ENCODE peak calls at places on chromosomes 1 and 21, in four cellular contexts. One of them, this sample, is unnamed.

GRCh38 chr21:42156690-42157605 is 62.0 kb upstream of the ABCG1 start:
- DNase-seq in fibroblast of lung: no peak
- DNase-seq in colonic mucosa: no peak
- DNase-seq in NT2/D1: no peak
- DNase-seq in this sample: peak

GRCh38 chr1:162916407-162916806 is 55.4 kb upstream of the CCDC190 start:
- DNase-seq in NT2/D1: no peak
- DNase-seq in colonic mucosa: no peak
- DNase-seq in fibroblast of lung: peak
- DNase-seq in this sample: no peak

GRCh38 chr21:34129039-34129891 is 55.9 kb downstream of the MRPS6 start:
- DNase-seq in NT2/D1: peak
- DNase-seq in colonic mucosa: peak
- DNase-seq in fibroblast of lung: peak
- DNase-seq in this sample: peak

GRCh38 chr1:52599236-52599635 is 2.9 kb upstream of the GPX7 start:
- DNase-seq in colonic mucosa: no peak
- DNase-seq in NT2/D1: no peak
- DNase-seq in fibroblast of lung: no peak
- DNase-seq in this sample: no peak

GRCh38 chr1:37423810-37424209 is 50.6 kb upstream of the ZC3H12A start:
- DNase-seq in fibroblast of lung: no peak
- DNase-seq in NT2/D1: no peak
- DNase-seq in colonic mucosa: no peak
- DNase-seq in this sample: no peak

GRCh38 chr1:178500091-178500770 is 3.5 kb upstream of the CLEC20A start:
- DNase-seq in NT2/D1: no peak
- DNase-seq in colonic mucosa: no peak
- DNase-seq in fibroblast of lung: no peak
- DNase-seq in this sample: peak

GRCh38 chr1:236861560-236862230 is 66.6 kb downstream of the MTR start:
- DNase-seq in fibroblast of lung: peak
- DNase-seq in NT2/D1: no peak
- DNase-seq in colonic mucosa: no peak
- DNase-seq in this sample: no peak

GRCh38 chr1:47751188-47751587 is 246.0 kb downstream of the TRABD2B start:
- DNase-seq in fibroblast of lung: no peak
- DNase-seq in NT2/D1: no peak
- DNase-seq in colonic mucosa: no peak
- DNase-seq in this sample: peak

GRCh38 chr1:160724445-160725242 is 13.0 kb upstream of the CD48 start:
- DNase-seq in fibroblast of lung: no peak
- DNase-seq in colonic mucosa: no peak
- DNase-seq in NT2/D1: no peak
- DNase-seq in this sample: no peak

GRCh38 chr21:45940621-45941337 is 40.8 kb upstream of the COL6A1 start:
- DNase-seq in fibroblast of lung: no peak
- DNase-seq in colonic mucosa: no peak
- DNase-seq in NT2/D1: no peak
- DNase-seq in this sample: no peak

GRCh38 chr1:56645663-56646330 is 683 bp downstream of the PRKAA2 start:
- DNase-seq in fibroblast of lung: peak
- DNase-seq in NT2/D1: peak
- DNase-seq in colonic mucosa: peak
- DNase-seq in this sample: peak

GRCh38 chr1:22749919-22750670 is 39.5 kb downstream of the EPHB2 start:
- DNase-seq in NT2/D1: no peak
- DNase-seq in colonic mucosa: peak
- DNase-seq in fibroblast of lung: peak
- DNase-seq in this sample: no peak

GRCh38 chr1:22600071-22600816 is 36.2 kb upstream of the C1QA start:
- DNase-seq in colonic mucosa: peak
- DNase-seq in fibroblast of lung: no peak
- DNase-seq in NT2/D1: no peak
- DNase-seq in this sample: peak

GRCh38 chr1:173970252-173970651 is 51.9 kb downstream of the RC3H1 start:
- DNase-seq in NT2/D1: no peak
- DNase-seq in colonic mucosa: no peak
- DNase-seq in fibroblast of lung: no peak
- DNase-seq in this sample: no peak

GRCh38 chr1:47696911-47697441 is 259.1 kb downstream of the FOXD2 start:
- DNase-seq in colonic mucosa: peak
- DNase-seq in NT2/D1: no peak
- DNase-seq in fibroblast of lung: no peak
- DNase-seq in this sample: peak

GRCh38 chr1:228286505-228287417 is 78.9 kb downstream of the OBSCN start:
- DNase-seq in colonic mucosa: no peak
- DNase-seq in NT2/D1: no peak
- DNase-seq in fibroblast of lung: no peak
- DNase-seq in this sample: peak

GRCh38 chr21:36430841-36431240 is 45.6 kb downstream of the CHAF1B start:
- DNase-seq in NT2/D1: no peak
- DNase-seq in fibroblast of lung: no peak
- DNase-seq in colonic mucosa: no peak
- DNase-seq in this sample: no peak

GRCh38 chr1:41645062-41645461 is 160.6 kb upstream of the EDN2 start:
- DNase-seq in NT2/D1: no peak
- DNase-seq in fibroblast of lung: no peak
- DNase-seq in colonic mucosa: no peak
- DNase-seq in this sample: peak

GRCh38 chr21:43958364-43959158 is 53.5 kb upstream of the TRAPPC10 start:
- DNase-seq in NT2/D1: no peak
- DNase-seq in colonic mucosa: no peak
- DNase-seq in fibroblast of lung: no peak
- DNase-seq in this sample: no peak

GRCh38 chr1:178578541-178578940 is 65.6 kb downstream of the TEX35 start:
- DNase-seq in fibroblast of lung: no peak
- DNase-seq in NT2/D1: no peak
- DNase-seq in colonic mucosa: no peak
- DNase-seq in this sample: no peak

GRCh38 chr1:246583448-246584185 is 17.4 kb downstream of the CNST start:
- DNase-seq in fibroblast of lung: peak
- DNase-seq in NT2/D1: no peak
- DNase-seq in colonic mucosa: peak
- DNase-seq in this sample: no peak

GRCh38 chr1:197464039-197464438 is 196.0 kb downstream of the CRB1 start:
- DNase-seq in fibroblast of lung: peak
- DNase-seq in NT2/D1: no peak
- DNase-seq in colonic mucosa: no peak
- DNase-seq in this sample: no peak

GRCh38 chr21:35838350-35838749 is 222.0 kb downstream of the SETD4 start:
- DNase-seq in NT2/D1: no peak
- DNase-seq in colonic mucosa: no peak
- DNase-seq in fibroblast of lung: no peak
- DNase-seq in this sample: peak

GRCh38 chr1:107000907-107001306 is 55.6 kb upstream of the PRMT6 start:
- DNase-seq in NT2/D1: no peak
- DNase-seq in colonic mucosa: no peak
- DNase-seq in fibroblast of lung: peak
- DNase-seq in this sample: no peak

GRCh38 chr1:227325195-227325594 is 6.9 kb upstream of the CDC42BPA start:
- DNase-seq in NT2/D1: no peak
- DNase-seq in colonic mucosa: no peak
- DNase-seq in fibroblast of lung: no peak
- DNase-seq in this sample: no peak

GRCh38 chr1:62327360-62328051 is 8.3 kb upstream of the KANK4 start:
- DNase-seq in NT2/D1: no peak
- DNase-seq in colonic mucosa: no peak
- DNase-seq in fibroblast of lung: no peak
- DNase-seq in this sample: peak

GRCh38 chr1:91303165-91303564 is 101.5 kb downstream of the HFM1 start:
- DNase-seq in fibroblast of lung: no peak
- DNase-seq in NT2/D1: no peak
- DNase-seq in colonic mucosa: no peak
- DNase-seq in this sample: no peak

GRCh38 chr1:218846166-218846565 is 327.5 kb upstream of the LYPLAL1 start:
- DNase-seq in NT2/D1: no peak
- DNase-seq in colonic mucosa: no peak
- DNase-seq in fibroblast of lung: no peak
- DNase-seq in this sample: no peak

GRCh38 chr1:47198214-47198613 is 8.4 kb upstream of the PDZK1IP1 start:
- DNase-seq in fibroblast of lung: no peak
- DNase-seq in colonic mucosa: no peak
- DNase-seq in NT2/D1: no peak
- DNase-seq in this sample: no peak

GRCh38 chr1:239816090-239816812 is 275.4 kb upstream of the FMN2 start:
- DNase-seq in fibroblast of lung: peak
- DNase-seq in NT2/D1: peak
- DNase-seq in colonic mucosa: peak
- DNase-seq in this sample: peak

GRCh38 chr1:205805082-205805711 is 7.8 kb downstream of the SLC41A1 start:
- DNase-seq in NT2/D1: no peak
- DNase-seq in colonic mucosa: no peak
- DNase-seq in fibroblast of lung: no peak
- DNase-seq in this sample: no peak

GRCh38 chr1:60387175-60387574 is 313.6 kb upstream of the C1orf87 start:
- DNase-seq in colonic mucosa: no peak
- DNase-seq in NT2/D1: no peak
- DNase-seq in fibroblast of lung: no peak
- DNase-seq in this sample: no peak

GRCh38 chr1:194102607-194103006 is 916.2 kb upstream of the B3GALT2 start:
- DNase-seq in fibroblast of lung: no peak
- DNase-seq in colonic mucosa: no peak
- DNase-seq in NT2/D1: no peak
- DNase-seq in this sample: peak

GRCh38 chr1:194103516-194104246 is 917.3 kb upstream of the B3GALT2 start:
- DNase-seq in colonic mucosa: no peak
- DNase-seq in fibroblast of lung: no peak
- DNase-seq in NT2/D1: no peak
- DNase-seq in this sample: no peak

GRCh38 chr1:194104247-194104844 is 917.9 kb upstream of the B3GALT2 start:
- DNase-seq in NT2/D1: no peak
- DNase-seq in colonic mucosa: no peak
- DNase-seq in fibroblast of lung: no peak
- DNase-seq in this sample: peak

DNA sequence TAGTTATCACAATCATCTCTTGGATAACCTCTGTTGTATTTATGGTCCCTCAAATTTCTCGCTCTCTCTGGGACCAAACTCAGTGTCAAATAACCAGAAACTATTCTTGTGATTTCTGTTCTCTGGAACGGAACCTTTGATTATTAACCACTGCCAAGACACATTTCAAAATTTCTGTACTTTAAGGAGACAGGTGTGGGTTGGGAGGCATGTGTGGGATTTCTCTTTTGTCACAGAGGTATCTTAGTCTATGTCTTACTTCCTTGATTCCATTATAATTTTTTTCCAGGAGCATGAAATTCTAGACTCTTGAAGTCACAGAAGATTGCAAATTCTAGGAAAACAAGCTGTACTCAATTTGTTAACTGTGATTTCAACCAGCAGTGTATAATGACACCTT is 919.0 kb upstream of the B3GALT2 start:
- DNase-seq in colonic mucosa: no peak
- DNase-seq in NT2/D1: no peak
- DNase-seq in fibroblast of lung: no peak
- DNase-seq in this sample: no peak
- H3K9ac ChIP-seq in colonic mucosa: no peak
- H3K9ac ChIP-seq in NT2/D1: no peak
- H3K9ac ChIP-seq in fibroblast of lung: no peak
- H3K9ac ChIP-seq in this sample: no peak

GRCh38 chr1:15683411-15684039 is 595 bp upstream of the PLEKHM2 start:
- DNase-seq in NT2/D1: no peak
- DNase-seq in colonic mucosa: no peak
- DNase-seq in fibroblast of lung: no peak
- DNase-seq in this sample: no peak

GRCh38 chr1:15687446-15687845 is 3.3 kb downstream of the PLEKHM2 start:
- DNase-seq in NT2/D1: no peak
- DNase-seq in colonic mucosa: no peak
- DNase-seq in fibroblast of lung: no peak
- DNase-seq in this sample: no peak

GRCh38 chr1:15684042-15684461 is at the start of gene PLEKHM2:
- DNase-seq in NT2/D1: no peak
- DNase-seq in colonic mucosa: no peak
- DNase-seq in fibroblast of lung: peak
- DNase-seq in this sample: peak

GRCh38 chr1:15684468-15685283 is 556 bp downstream of the PLEKHM2 start:
- DNase-seq in NT2/D1: no peak
- DNase-seq in colonic mucosa: peak
- DNase-seq in fibroblast of lung: peak
- DNase-seq in this sample: peak

GRCh38 chr1:15685820-15686219 is 1.7 kb downstream of the PLEKHM2 start:
- DNase-seq in NT2/D1: no peak
- DNase-seq in fibroblast of lung: peak
- DNase-seq in colonic mucosa: no peak
- DNase-seq in this sample: no peak
- H3K9ac ChIP-seq in NT2/D1: peak
- H3K9ac ChIP-seq in fibroblast of lung: no peak
- H3K9ac ChIP-seq in colonic mucosa: no peak
- H3K9ac ChIP-seq in this sample: peak

DNA sequence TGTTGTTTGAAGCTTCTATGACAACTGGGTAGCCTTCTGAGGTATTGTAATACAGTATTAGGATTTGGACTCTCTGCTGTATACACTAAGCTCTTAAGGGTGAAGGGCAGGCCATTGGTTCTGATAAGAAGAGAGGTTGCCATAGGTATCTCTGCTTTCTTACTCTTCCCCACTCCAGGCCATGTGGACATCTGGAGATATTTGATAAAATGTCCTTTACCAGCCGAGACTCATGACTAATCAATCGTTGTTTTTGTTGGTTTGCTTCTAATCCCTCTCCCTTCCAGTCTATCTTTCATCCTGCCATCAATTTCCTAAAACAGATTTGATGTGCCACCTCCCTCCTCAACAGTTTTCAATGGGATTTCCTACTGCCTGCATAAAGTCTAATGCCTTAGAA is 64.6 kb upstream of the WDR26 start:
- DNase-seq in colonic mucosa: no peak
- DNase-seq in NT2/D1: no peak
- DNase-seq in fibroblast of lung: no peak
- DNase-seq in this sample: no peak
- H3K9ac ChIP-seq in colonic mucosa: no peak
- H3K9ac ChIP-seq in NT2/D1: peak
- H3K9ac ChIP-seq in fibroblast of lung: no peak
- H3K9ac ChIP-seq in this sample: no peak

DNA sequence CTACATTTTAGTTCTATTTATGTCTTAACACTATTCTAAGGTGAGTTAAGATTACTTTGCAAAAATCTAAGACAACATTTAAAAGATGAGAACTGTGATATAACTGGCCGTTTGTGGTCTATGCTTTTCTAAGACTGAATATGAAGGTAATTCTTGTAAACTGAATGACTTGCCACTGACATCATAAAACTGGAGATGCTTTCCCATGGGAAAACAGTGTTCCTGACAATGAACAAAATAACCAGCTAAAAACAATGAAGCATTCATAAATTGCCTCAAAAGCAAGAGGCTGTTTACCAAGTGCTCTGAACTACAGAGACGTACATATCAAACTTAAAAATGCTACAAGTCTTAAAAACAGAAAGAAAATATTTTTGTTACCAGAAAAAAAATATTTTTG is 54.7 kb downstream of the APP start:
- DNase-seq in colonic mucosa: no peak
- DNase-seq in fibroblast of lung: peak
- DNase-seq in NT2/D1: no peak
- DNase-seq in this sample: no peak
- H3K9ac ChIP-seq in colonic mucosa: no peak
- H3K9ac ChIP-seq in fibroblast of lung: no peak
- H3K9ac ChIP-seq in NT2/D1: no peak
- H3K9ac ChIP-seq in this sample: no peak